ENCODE peak calls at places on chromosome 6, in four cellular contexts. U is heart right ventricle, M is mesendoderm, W is upper lobe of right lung. Q is an unnamed sample.

GRCh38 chr6:25441658-25442276 is 162.6 kb downstream of the CARMIL1 start:
- DNase-seq in U (no peak), M (no peak), W (no peak), Q (no peak)

GRCh38 chr6:135170849-135171248 is 10.3 kb upstream of the MYB start:
- DNase-seq in U (no peak), M (no peak), W (no peak), Q (no peak)

GRCh38 chr6:101066481-101066880 is 185.4 kb upstream of the ASCC3 start:
- DNase-seq in U (no peak), M (no peak), W (no peak), Q (no peak)

GRCh38 chr6:25481267-25481666 is 170.7 kb upstream of the SCGN start:
- DNase-seq in U (no peak), M (no peak), W (no peak), Q (no peak)

GRCh38 chr6:34521463-34522288 is 34.5 kb downstream of the SPDEF start:
- DNase-seq in U (no peak), M (no peak), W (peak; percentile 44), Q (no peak)

GRCh38 chr6:41705996-41706835 is 29.2 kb downstream of the TFEB start:
- DNase-seq in U (peak; percentile 87), M (peak; percentile 72), W (peak; percentile 88), Q (peak; percentile 70)

GRCh38 chr6:156021746-156022396 is 566.2 kb upstream of the NOX3 start:
- DNase-seq in U (no peak), M (no peak), W (no peak), Q (no peak)

GRCh38 chr6:106922626-106923025 is 51.9 kb downstream of the CD24 start:
- DNase-seq in U (no peak), M (no peak), W (no peak), Q (no peak)

GRCh38 chr6:35294308-35294945 is 3.2 kb upstream of the DEF6 start:
- DNase-seq in U (no peak), M (peak; percentile 72), W (no peak), Q (no peak)

GRCh38 chr6:143536866-143537691 is 25.6 kb upstream of the FUCA2 start:
- DNase-seq in U (peak; percentile 47), M (peak; percentile 84), W (peak; percentile 86), Q (peak; percentile 40)

GRCh38 chr6:15312500-15312899 is 66.6 kb downstream of the JARID2 start:
- DNase-seq in U (no peak), M (no peak), W (no peak), Q (no peak)

GRCh38 chr6:82364087-82365010 is 732 bp downstream of the TPBG start:
- DNase-seq in U (peak; percentile 50), M (peak; percentile 91), W (peak; percentile 82), Q (peak; percentile 46)

GRCh38 chr6:98124176-98124575 is 710.2 kb upstream of the POU3F2 start:
- DNase-seq in U (no peak), M (no peak), W (no peak), Q (no peak)

GRCh38 chr6:111625511-111626331 is 20.0 kb upstream of the TRAF3IP2 start:
- DNase-seq in U (peak; percentile 56), M (peak; percentile 29), W (peak; percentile 41), Q (peak; percentile 51)

GRCh38 chr6:156601821-156602301 is 175.3 kb upstream of the ARID1B start:
- DNase-seq in U (no peak), M (no peak), W (no peak), Q (no peak)

GRCh38 chr6:138485586-138486248 is 13.6 kb downstream of the NHSL1 start:
- DNase-seq in U (no peak), M (peak; percentile 81), W (no peak), Q (no peak)

GRCh38 chr6:117265425-117266266 is at the start of gene VGLL2:
- DNase-seq in U (no peak), M (peak; percentile 72), W (peak; percentile 71), Q (no peak)

GRCh38 chr6:36650848-36651247 is 27.7 kb upstream of the CDKN1A start:
- DNase-seq in U (no peak), M (peak; percentile 69), W (no peak), Q (no peak)

GRCh38 chr6:36244641-36245280 is 25.1 kb upstream of the PNPLA1 start:
- DNase-seq in U (no peak), M (peak; percentile 98), W (no peak), Q (no peak)

GRCh38 chr6:15327271-15327670 is 81.4 kb downstream of the JARID2 start:
- DNase-seq in U (no peak), M (no peak), W (no peak), Q (no peak)

GRCh38 chr6:80165143-80165542 is 58.7 kb downstream of the BCKDHB start:
- DNase-seq in U (no peak), M (no peak), W (no peak), Q (no peak)

GRCh38 chr6:44143731-44144130 is 14.9 kb upstream of the CAPN11 start:
- DNase-seq in U (no peak), M (no peak), W (no peak), Q (no peak)
- H3K36me3 ChIP-seq in U (peaks cover 100% of the 10 kb centered on the region), M (peaks cover 2% of the 10 kb centered on the region), W (peaks cover 76% of the 10 kb centered on the region), Q (no peaks in the 10 kb centered on the region)

GRCh38 chr6:152225231-152225934 is 411.8 kb downstream of the SYNE1 start:
- DNase-seq in U (no peak), M (no peak), W (no peak), Q (no peak)
- H3K36me3 ChIP-seq in U (peaks cover 98% of the 10 kb centered on the region), M (no peaks in the 10 kb centered on the region), W (peaks cover 87% of the 10 kb centered on the region), Q (no peaks in the 10 kb centered on the region)

GRCh38 chr6:18241208-18241836 is 23.0 kb downstream of the DEK start:
- DNase-seq in U (no peak), M (no peak), W (no peak), Q (no peak)

GRCh38 chr6:18244251-18244650 is 20.1 kb downstream of the DEK start:
- DNase-seq in U (no peak), M (no peak), W (no peak), Q (no peak)

GRCh38 chr6:18240230-18240629 is 24.1 kb downstream of the DEK start:
- DNase-seq in U (no peak), M (no peak), W (no peak), Q (no peak)

GRCh38 chr6:18243302-18243893 is 20.9 kb downstream of the DEK start:
- DNase-seq in U (no peak), M (no peak), W (no peak), Q (no peak)

DNA sequence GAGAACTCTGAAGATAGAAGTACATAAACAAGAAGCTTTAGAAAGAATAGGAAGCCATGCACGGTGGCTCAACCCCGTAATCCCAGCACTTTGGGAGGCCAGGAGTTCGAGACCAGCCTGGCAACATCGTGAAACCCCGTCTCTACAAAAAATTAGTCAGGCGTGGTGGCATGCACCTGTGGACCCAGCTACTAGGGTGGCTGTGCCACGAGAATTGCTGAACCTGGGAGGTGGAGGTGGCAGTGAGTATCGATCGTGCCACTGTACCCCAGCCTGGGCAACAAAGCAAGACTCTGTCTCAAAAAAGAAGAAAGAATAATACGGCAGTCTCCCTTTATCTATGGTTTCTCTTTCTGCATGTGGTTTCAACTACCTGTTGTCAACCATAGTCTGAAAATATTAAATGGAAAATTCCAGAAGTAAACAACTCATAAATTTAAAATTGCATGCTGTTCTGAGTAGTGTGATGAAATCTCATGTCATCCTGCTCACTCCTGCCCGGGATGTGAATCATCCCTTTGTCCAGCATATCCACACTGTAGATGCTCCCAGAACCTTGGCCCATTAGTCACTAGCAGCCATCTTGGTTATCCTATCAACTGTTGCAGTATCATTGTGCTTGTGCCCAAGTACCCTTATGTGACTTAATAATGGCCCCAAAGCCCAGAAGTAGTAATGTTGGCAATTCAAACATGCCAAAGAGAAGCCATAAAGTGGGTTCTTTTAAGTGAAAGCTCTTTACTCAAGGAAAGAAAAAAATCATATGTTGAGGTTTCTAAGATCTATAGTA is 22.1 kb downstream of the DEK start:
- DNase-seq in U (no peak), M (peak; percentile 23), W (no peak), Q (no peak)
- H3K36me3 ChIP-seq in U (peaks cover 82% of the 10 kb centered on the region), M (peaks cover 4% of the 10 kb centered on the region), W (peaks cover 50% of the 10 kb centered on the region), Q (no peaks in the 10 kb centered on the region)

DNA sequence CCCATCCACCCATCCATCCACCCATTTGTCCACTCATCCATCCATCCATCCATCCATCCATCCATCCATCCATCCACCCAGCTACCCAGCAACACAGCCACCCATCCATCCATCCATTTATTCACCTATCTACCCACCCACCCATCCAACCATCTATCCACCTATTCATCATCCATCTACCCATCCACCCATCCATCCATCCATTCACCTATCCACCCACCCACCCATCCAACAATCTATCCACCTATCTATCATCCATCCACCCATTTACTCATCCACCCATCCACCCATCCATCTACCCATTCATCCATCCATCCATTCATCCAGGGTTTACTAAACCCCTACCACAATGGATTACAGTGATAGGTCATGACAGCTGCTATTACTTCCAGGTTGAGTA is 7.4 kb downstream of the SERPINB1 start:
- DNase-seq in U (no peak), M (no peak), W (no peak), Q (no peak)
- H3K36me3 ChIP-seq in U (peaks cover 79% of the 10 kb centered on the region), M (peaks cover 1% of the 10 kb centered on the region), W (peaks cover 77% of the 10 kb centered on the region), Q (no peaks in the 10 kb centered on the region)

DNA sequence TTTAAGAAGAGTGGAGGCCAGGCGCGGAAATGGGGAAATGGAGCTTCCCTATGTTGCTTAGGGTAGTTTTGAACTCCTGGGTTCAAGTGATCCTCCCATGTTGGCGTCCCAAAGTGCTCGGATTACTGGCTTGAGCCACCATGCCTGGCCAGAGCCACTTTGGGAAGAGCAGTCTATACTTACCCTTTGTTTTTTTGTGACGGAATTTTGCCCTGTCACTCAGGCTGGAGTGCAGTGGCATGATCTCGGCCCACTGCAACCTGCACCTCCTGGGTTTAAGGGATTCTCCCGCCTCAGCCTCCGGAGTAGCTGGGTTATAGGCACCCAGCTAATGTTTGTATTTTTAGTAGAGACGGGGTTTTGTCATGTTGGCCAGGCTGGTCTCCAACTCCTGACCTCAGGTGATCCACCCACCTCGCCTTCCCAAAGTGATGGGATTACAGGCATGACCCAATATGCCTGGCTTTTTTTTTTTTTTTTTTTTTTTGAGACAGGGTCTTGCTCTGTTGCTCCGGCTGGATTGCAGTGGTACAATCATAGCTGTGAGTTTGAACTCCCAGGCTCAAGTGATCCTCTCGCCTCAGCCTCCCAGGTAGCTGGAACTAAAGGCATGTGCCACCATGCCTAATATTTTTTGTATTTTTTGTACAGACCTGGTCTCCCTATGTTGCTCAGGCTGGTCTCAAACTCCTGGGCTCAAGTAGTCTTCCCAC is 18.0 kb downstream of the PPP1R10 start:
- DNase-seq in U (no peak), M (no peak), W (peak; percentile 34), Q (no peak)
- H3K36me3 ChIP-seq in U (peaks cover 57% of the 10 kb centered on the region), M (peaks cover 25% of the 10 kb centered on the region), W (peaks cover 49% of the 10 kb centered on the region), Q (no peaks in the 10 kb centered on the region)

GRCh38 chr6:43624786-43625288 is 4.2 kb downstream of the GTPBP2 start:
- DNase-seq in U (no peak), M (no peak), W (no peak), Q (no peak)

GRCh38 chr6:43622541-43622940 is 6.5 kb downstream of the GTPBP2 start:
- DNase-seq in U (no peak), M (no peak), W (no peak), Q (no peak)

GRCh38 chr6:43623880-43624785 is 4.9 kb downstream of the GTPBP2 start:
- DNase-seq in U (no peak), M (no peak), W (no peak), Q (peak; percentile 8)

GRCh38 chr6:43621836-43622180 is 7.3 kb downstream of the GTPBP2 start:
- DNase-seq in U (no peak), M (no peak), W (no peak), Q (no peak)

GRCh38 chr6:43621078-43621835 is 7.8 kb downstream of the GTPBP2 start:
- DNase-seq in U (no peak), M (no peak), W (no peak), Q (no peak)
- H3K36me3 ChIP-seq in U (peaks cover 92% of the 10 kb centered on the region), M (peaks cover 35% of the 10 kb centered on the region), W (peaks cover 82% of the 10 kb centered on the region), Q (no peaks in the 10 kb centered on the region)

GRCh38 chr6:43559328-43559727 is 16.5 kb downstream of the XPO5 start:
- DNase-seq in U (no peak), M (no peak), W (no peak), Q (no peak)
- H3K36me3 ChIP-seq in U (peaks cover 100% of the 10 kb centered on the region), M (peaks cover 16% of the 10 kb centered on the region), W (peaks cover 97% of the 10 kb centered on the region), Q (no peaks in the 10 kb centered on the region)

Q was measured in uterus.